ENCODE peak calls at places on chromosome 15, in nine cellular contexts. Q is mucosa of descending colon, L is heart left ventricle, W is coronary artery, X is cardiac muscle cell, B is lung, T is HL-60, U is adrenal gland, G is AG10803. D is an unnamed sample.

GRCh38 chr15:59723686-59724336 is 34.7 kb upstream of the BNIP2 start:
- DNase-seq in Q (no peak), L (no peak), W (no peak), X (no peak), B (peak), T (no peak), U (no peak), G (no peak), D (no peak)

GRCh38 chr15:33963831-33964664 is 4.2 kb upstream of the CHRM5 start:
- DNase-seq in Q (no peak), L (no peak), W (no peak), X (peak), B (no peak), T (peak), U (no peak), G (peak), D (no peak)

GRCh38 chr15:63945005-63945788 is 101.1 kb downstream of the DAPK2 start:
- DNase-seq in Q (peak), L (peak), W (no peak), X (peak), B (peak), T (peak), U (peak), G (peak), D (peak)

GRCh38 chr15:77727635-77728311 is 95.1 kb upstream of the LINGO1 start:
- DNase-seq in Q (no peak), L (no peak), W (no peak), X (peak), B (no peak), T (no peak), U (no peak), G (no peak), D (no peak)

GRCh38 chr15:96551196-96551595 is 220.7 kb downstream of the NR2F2 start:
- DNase-seq in Q (no peak), L (no peak), W (no peak), X (no peak), B (no peak), T (no peak), U (no peak), G (no peak), D (no peak)

GRCh38 chr15:65377105-65377975 is 462 bp downstream of the IGDCC3 start:
- DNase-seq in Q (no peak), L (no peak), W (no peak), X (peak), B (no peak), T (no peak), U (no peak), G (peak), D (no peak)

GRCh38 chr15:95653361-95653805 is 677.1 kb upstream of the NR2F2 start:
- DNase-seq in Q (no peak), L (no peak), W (no peak), X (no peak), B (no peak), T (no peak), U (no peak), G (no peak), D (no peak)

GRCh38 chr15:50051811-50052419 is 67.1 kb downstream of the ATP8B4 start:
- DNase-seq in Q (no peak), L (peak), W (no peak), X (peak), B (peak), T (peak), U (peak), G (peak), D (no peak)

GRCh38 chr15:70589221-70589620 is 174.1 kb downstream of the UACA start:
- DNase-seq in Q (no peak), L (no peak), W (no peak), X (no peak), B (no peak), T (no peak), U (no peak), G (peak), D (no peak)

GRCh38 chr15:61175024-61175423 is 54.1 kb downstream of the RORA start:
- DNase-seq in Q (no peak), L (no peak), W (no peak), X (peak), B (no peak), T (no peak), U (no peak), G (peak), D (no peak)

GRCh38 chr15:43204016-43204901 is 16.6 kb downstream of the EPB42 start:
- DNase-seq in Q (no peak), L (peak), W (no peak), X (peak), B (no peak), T (no peak), U (peak), G (peak), D (no peak)

GRCh38 chr15:78841891-78842290 is 30.6 kb upstream of the ADAMTS7 start:
- DNase-seq in Q (no peak), L (no peak), W (no peak), X (no peak), B (no peak), T (no peak), U (no peak), G (no peak), D (no peak)

GRCh38 chr15:40430271-40430805 is 10.4 kb upstream of the BAHD1 start:
- DNase-seq in Q (no peak), L (no peak), W (no peak), X (no peak), B (no peak), T (no peak), U (peak), G (peak), D (no peak)

GRCh38 chr15:46502668-46503067 is 867.8 kb downstream of the SQOR start:
- DNase-seq in Q (no peak), L (no peak), W (no peak), X (peak), B (no peak), T (no peak), U (no peak), G (no peak), D (no peak)

GRCh38 chr15:60912984-60913697 is 316.0 kb downstream of the RORA start:
- DNase-seq in Q (no peak), L (no peak), W (no peak), X (no peak), B (peak), T (no peak), U (no peak), G (no peak), D (no peak)

GRCh38 chr15:91844928-91845327 is 8.6 kb upstream of the SLCO3A1 start:
- DNase-seq in Q (no peak), L (no peak), W (no peak), X (no peak), B (no peak), T (no peak), U (no peak), G (no peak), D (no peak)

GRCh38 chr15:71329041-71329440 is 213.8 kb downstream of the THSD4 start:
- DNase-seq in Q (no peak), L (peak), W (no peak), X (no peak), B (no peak), T (no peak), U (peak), G (no peak), D (no peak)

GRCh38 chr15:59543721-59544547 is 67.6 kb upstream of the GCNT3 start:
- DNase-seq in Q (no peak), L (no peak), W (no peak), X (no peak), B (no peak), T (peak), U (peak), G (no peak), D (no peak)

GRCh38 chr15:65835452-65835851 is 33.8 kb upstream of the RAB11A start:
- DNase-seq in Q (no peak), L (no peak), W (no peak), X (no peak), B (no peak), T (no peak), U (no peak), G (no peak), D (no peak)

GRCh38 chr15:52284164-52284563 is 11.4 kb downstream of the MYO5C start:
- DNase-seq in Q (no peak), L (no peak), W (no peak), X (no peak), B (no peak), T (no peak), U (no peak), G (no peak), D (no peak)

GRCh38 chr15:73752817-73753214 is 335 bp downstream of the INSYN1 start:
- DNase-seq in Q (no peak), L (no peak), W (no peak), X (peak), B (no peak), T (no peak), U (no peak), G (no peak), D (no peak)

GRCh38 chr15:77009646-77010311 is 14.9 kb downstream of the PSTPIP1 start:
- DNase-seq in Q (peak), L (no peak), W (no peak), X (no peak), B (no peak), T (no peak), U (no peak), G (peak), D (no peak)

GRCh38 chr15:51828621-51829359 is 663 bp upstream of the TMOD3 start:
- DNase-seq in Q (no peak), L (no peak), W (no peak), X (no peak), B (peak), T (no peak), U (no peak), G (no peak), D (no peak)

GRCh38 chr15:31259562-31260252 is 66.9 kb upstream of the KLF13 start:
- DNase-seq in Q (no peak), L (no peak), W (no peak), X (no peak), B (no peak), T (no peak), U (no peak), G (no peak), D (no peak)

GRCh38 chr15:75639191-75639708 is 774 bp downstream of the IMP3 start:
- DNase-seq in Q (no peak), L (no peak), W (no peak), X (no peak), B (no peak), T (no peak), U (no peak), G (no peak), D (no peak)

GRCh38 chr15:37096878-37097568 is 3.3 kb downstream of the MEIS2 start:
- DNase-seq in Q (no peak), L (no peak), W (no peak), X (no peak), B (no peak), T (no peak), U (no peak), G (no peak), D (no peak)

DNA sequence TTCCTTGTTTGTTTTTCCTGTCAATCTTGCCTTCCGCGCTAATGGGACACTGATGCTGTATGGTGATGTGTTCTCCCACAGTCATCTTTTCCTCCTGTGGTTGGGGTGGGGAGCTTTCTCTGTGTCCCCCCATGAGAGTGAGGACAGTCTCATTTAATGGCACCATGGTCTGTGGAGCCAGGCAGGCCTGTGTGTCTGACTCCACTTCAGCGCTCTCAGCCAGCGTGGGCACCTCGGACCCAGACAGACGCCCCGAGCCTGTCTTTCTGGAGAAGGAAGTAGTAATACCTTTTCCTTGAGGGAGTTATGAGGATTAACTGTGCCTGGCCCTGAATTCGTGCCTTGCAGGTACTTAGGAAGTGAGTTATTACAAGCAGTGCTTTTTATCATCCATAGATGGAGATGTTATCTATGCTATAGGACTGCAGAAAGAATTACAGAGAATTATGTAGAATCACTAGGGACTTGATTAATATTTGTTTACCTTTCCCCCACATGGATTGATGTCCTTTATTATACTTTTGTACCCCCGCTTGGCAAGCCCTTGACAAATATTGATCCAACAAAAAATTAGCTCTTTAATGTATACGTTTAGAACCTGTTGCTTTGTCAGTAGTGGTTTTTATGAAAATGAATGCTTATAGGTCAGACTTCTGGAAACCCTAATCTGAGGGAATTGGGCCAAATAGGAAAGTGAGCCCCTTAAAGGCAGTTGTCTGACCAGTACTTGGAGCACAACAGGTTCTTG is 152.4 kb downstream of the PGPEP1L start:
- DNase-seq in Q (no peak), L (no peak), W (no peak), X (no peak), B (no peak), T (no peak), U (no peak), G (no peak), D (no peak)
- TF ChIP-seq CTCF in Q (no peak), L (no peak), W (no peak), X (no peak), B (no peak), T (no peak), U (no peak), G (no peak), D (no peak)

DNA sequence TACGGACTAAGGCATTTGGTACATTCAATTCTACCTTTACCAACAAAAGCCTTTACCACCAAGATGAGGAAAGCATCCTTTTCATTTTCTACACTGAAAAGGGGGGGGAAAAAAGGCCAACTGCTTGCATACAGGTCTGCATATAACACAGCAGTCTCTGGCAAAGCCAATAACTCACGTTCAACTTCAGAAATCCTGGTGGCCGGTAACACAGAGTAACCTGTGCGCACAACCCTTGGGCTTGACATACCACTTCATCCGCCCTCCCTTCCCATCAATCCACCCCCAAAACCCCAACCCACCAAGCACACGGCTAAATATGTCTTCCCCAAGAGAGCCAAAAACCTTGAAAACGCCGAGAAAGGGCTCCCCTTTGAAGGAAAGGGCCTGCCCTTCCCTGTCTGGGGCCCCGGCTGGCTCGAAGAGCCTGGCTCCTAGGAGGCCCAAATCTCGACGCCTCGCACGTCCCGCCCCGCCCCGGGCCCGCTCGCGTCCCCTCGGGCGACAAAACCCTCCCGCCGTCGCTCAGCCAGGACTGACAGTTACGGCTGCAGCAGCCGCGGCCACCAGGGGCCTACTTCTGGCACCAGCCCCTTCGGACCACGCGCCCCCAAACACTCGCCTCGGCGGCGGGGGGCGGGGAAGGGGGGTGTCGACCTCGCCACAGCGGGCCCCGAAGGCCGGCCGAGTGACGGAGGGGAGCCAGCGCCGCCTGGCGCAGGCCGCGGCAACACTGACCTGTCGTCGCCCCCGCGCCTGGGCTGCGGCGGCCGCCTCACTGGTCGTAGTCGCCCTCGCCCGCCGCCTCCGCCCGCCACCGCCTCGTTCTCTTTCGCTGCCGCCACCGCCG is 848 bp downstream of the UBE3A start:
- DNase-seq in Q (peak), L (peak), W (peak), X (peak), B (peak), T (no peak), U (peak), G (peak), D (no peak)
- TF ChIP-seq CTCF in Q (no peak), L (peak), W (no peak), X (peak), B (peak), T (no peak), U (peak), G (peak), D (no peak)

GRCh38 chr15:29890761-29891457 is 68.6 kb upstream of the TJP1 start:
- DNase-seq in Q (no peak), L (no peak), W (no peak), X (no peak), B (no peak), T (no peak), U (no peak), G (no peak), D (no peak)

GRCh38 chr15:29885183-29885582 is 62.9 kb upstream of the TJP1 start:
- DNase-seq in Q (no peak), L (no peak), W (no peak), X (no peak), B (no peak), T (no peak), U (no peak), G (no peak), D (no peak)

GRCh38 chr15:29888651-29889050 is 66.4 kb upstream of the TJP1 start:
- DNase-seq in Q (no peak), L (peak), W (no peak), X (peak), B (no peak), T (no peak), U (no peak), G (no peak), D (no peak)

GRCh38 chr15:29889545-29890329 is 67.5 kb upstream of the TJP1 start:
- DNase-seq in Q (no peak), L (no peak), W (no peak), X (no peak), B (no peak), T (no peak), U (no peak), G (no peak), D (no peak)

GRCh38 chr15:29887719-29888118 is 65.5 kb upstream of the TJP1 start:
- DNase-seq in Q (no peak), L (no peak), W (no peak), X (no peak), B (no peak), T (no peak), U (no peak), G (no peak), D (no peak)
- TF ChIP-seq CTCF in Q (no peak), L (no peak), W (no peak), X (no peak), B (no peak), T (no peak), U (no peak), G (no peak), D (no peak)

DNA sequence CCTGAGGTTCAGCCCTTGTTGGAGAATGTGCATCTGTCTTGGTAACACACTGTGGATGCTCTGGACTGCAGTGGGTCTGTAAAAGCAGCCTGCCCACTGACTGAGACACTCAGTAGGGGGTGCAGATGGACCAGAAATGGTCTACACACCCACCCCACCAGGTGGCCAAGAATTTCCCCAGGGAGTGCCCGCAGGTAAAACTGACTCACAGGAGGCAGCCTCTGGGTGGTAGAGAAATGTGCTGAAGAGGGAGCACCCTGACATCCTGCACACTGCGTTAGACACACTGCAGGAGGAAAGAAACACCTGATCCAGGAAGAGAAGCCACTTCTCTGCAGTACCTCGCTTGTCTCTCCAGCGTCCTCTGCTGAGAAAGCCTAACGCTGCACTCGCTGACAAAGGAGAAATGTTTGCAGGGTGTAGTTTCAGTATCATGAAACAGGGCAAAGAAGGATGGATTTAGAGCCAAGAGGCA is 109.5 kb upstream of the ABHD17C start:
- DNase-seq in Q (no peak), L (no peak), W (no peak), X (no peak), B (no peak), T (no peak), U (no peak), G (no peak), D (no peak)
- TF ChIP-seq CTCF in Q (no peak), L (no peak), W (no peak), X (no peak), B (no peak), T (no peak), U (no peak), G (no peak), D (no peak)

DNA sequence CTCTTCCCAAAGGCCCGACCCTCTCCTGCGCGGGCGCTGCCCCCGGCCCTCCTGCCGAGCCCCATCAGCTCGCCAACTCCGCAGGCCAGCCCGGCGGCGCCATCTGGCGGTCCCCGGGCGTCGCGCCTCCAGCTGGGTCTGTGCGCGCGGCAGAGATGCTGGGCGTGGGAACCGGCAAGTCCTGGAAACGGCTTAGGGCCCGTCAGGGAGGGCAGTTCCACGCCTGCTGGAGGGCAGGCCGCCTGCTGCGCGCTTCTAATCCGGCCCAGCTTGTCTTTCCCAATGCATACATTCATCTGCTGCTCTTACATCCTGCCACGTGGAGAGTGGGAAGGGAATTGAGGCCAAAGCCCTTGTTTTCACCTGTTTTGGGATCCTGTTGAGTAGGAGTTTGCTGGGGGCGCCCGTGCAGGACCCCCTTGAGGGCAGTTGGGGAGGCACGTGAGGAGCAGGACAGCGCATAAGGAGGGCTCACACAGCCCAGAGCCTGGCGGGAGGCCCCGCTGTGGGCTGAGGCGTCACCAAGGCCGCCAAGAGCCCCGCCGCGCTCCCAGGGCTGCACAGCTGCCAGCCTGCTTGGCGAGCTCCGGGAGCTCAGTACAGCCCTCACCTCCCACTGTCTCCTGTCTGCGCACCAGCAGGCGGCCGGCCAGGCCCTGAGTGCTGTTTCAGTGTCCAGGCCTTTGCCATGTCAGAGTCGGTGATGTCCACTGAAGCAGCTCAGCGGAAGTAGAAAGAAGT is 165.6 kb downstream of the NSMCE3 start:
- DNase-seq in Q (peak), L (peak), W (no peak), X (peak), B (no peak), T (peak), U (peak), G (peak), D (no peak)
- TF ChIP-seq CTCF in Q (peak), L (peak), W (peak), X (peak), B (peak), T (peak), U (peak), G (peak), D (no peak)

D was measured in omental fat pad.